ENCODE peak calls at places on chromosomes 12 and 14, in seven cellular contexts. G is EH; C is bronchial epithelial cell; Y is activated naive CD4-positive, alpha-beta T cell treated with Interleukin-2 at 50 U/mL for 16 hours; A is CMK; V is stimulated activated CD8-positive, alpha-beta memory T cell treated with anti-CD3 and anti-CD28 coated beads, Interleukin-7, amount 100 ng/mL, for 1 hour; J is psoas muscle. H is an unnamed sample.

GRCh38 chr12:57213068-57213715 is 3.4 kb upstream of the NXPH4 start:
- DNase-seq in G (peak), C (peak), Y (peak), A (peak), V (peak), J (peak), H (peak)

GRCh38 chr12:115419145-115419646 is 735.2 kb upstream of the TBX3 start:
- DNase-seq in G (no peak), C (no peak), Y (no peak), A (no peak), V (no peak), J (no peak), H (no peak)

GRCh38 chr14:73870525-73871235 is 16.0 kb upstream of the ZNF410 start:
- DNase-seq in G (no peak), C (no peak), Y (no peak), A (no peak), V (no peak), J (no peak), H (no peak)

GRCh38 chr12:67940780-67941243 is 48.4 kb upstream of the IFNG-AS1 start:
- DNase-seq in G (peak), C (peak), Y (no peak), A (no peak), V (no peak), J (no peak), H (no peak)

GRCh38 chr14:88792572-88793258 is at the start of gene EML5:
- DNase-seq in G (peak), C (peak), Y (peak), A (peak), V (peak), J (peak), H (peak)

GRCh38 chr14:73739899-73740685 is 25.9 kb upstream of the PNMA1 start:
- DNase-seq in G (no peak), C (no peak), Y (no peak), A (no peak), V (no peak), J (peak), H (no peak)

GRCh38 chr14:53956427-53957201 is at the start of gene BMP4:
- DNase-seq in G (peak), C (peak), Y (no peak), A (no peak), V (no peak), J (peak), H (peak)

GRCh38 chr12:67747869-67748760 is 99.6 kb downstream of the DYRK2 start:
- DNase-seq in G (peak), C (peak), Y (no peak), A (no peak), V (no peak), J (peak), H (no peak)

GRCh38 chr12:79424109-79424721 is 266.5 kb downstream of the PAWR start:
- DNase-seq in G (peak), C (peak), Y (no peak), A (no peak), V (no peak), J (no peak), H (no peak)

GRCh38 chr14:100910888-100911664 is 7.6 kb upstream of the RTL1 start:
- DNase-seq in G (no peak), C (peak), Y (no peak), A (no peak), V (no peak), J (no peak), H (no peak)

GRCh38 chr14:103087343-103087835 is 3.4 kb downstream of the LBHD2 start:
- DNase-seq in G (no peak), C (no peak), Y (no peak), A (no peak), V (no peak), J (peak), H (no peak)

GRCh38 chr12:51823875-51824565 is 24.5 kb downstream of the FIGNL2 start:
- DNase-seq in G (peak), C (peak), Y (no peak), A (no peak), V (no peak), J (no peak), H (no peak)

GRCh38 chr12:1104088-1104800 is 113.2 kb downstream of the ERC1 start:
- DNase-seq in G (no peak), C (no peak), Y (no peak), A (no peak), V (no peak), J (no peak), H (no peak)

GRCh38 chr12:53214687-53215455 is 7.8 kb upstream of the ITGB7 start:
- DNase-seq in G (peak), C (no peak), Y (no peak), A (no peak), V (no peak), J (peak), H (no peak)

GRCh38 chr12:122984612-122985358 is 4.3 kb downstream of the ARL6IP4 start:
- DNase-seq in G (no peak), C (no peak), Y (no peak), A (no peak), V (no peak), J (peak), H (no peak)

GRCh38 chr14:64294672-64295413 is 672 bp upstream of the ESR2 start:
- DNase-seq in G (peak), C (peak), Y (peak), A (no peak), V (peak), J (peak), H (no peak)

GRCh38 chr12:52969828-52970569 is 21.1 kb downstream of the KRT18 start:
- DNase-seq in G (peak), C (no peak), Y (no peak), A (no peak), V (no peak), J (no peak), H (no peak)

GRCh38 chr12:3294481-3294911 is 196.5 kb upstream of the PRMT8 start:
- DNase-seq in G (no peak), C (no peak), Y (no peak), A (no peak), V (no peak), J (peak), H (no peak)

GRCh38 chr12:16331998-16332397 is 15.4 kb upstream of the MGST1 start:
- DNase-seq in G (no peak), C (no peak), Y (no peak), A (no peak), V (no peak), J (no peak), H (no peak)

GRCh38 chr14:35878272-35879140 is 52.4 kb downstream of the BRMS1L start:
- DNase-seq in G (peak), C (peak), Y (no peak), A (no peak), V (no peak), J (no peak), H (no peak)

GRCh38 chr14:21206753-21207684 is 51.2 kb upstream of the OR5AU1 start:
- DNase-seq in G (no peak), C (no peak), Y (no peak), A (no peak), V (no peak), J (no peak), H (no peak)

GRCh38 chr12:70691018-70691672 is 53.9 kb upstream of the PTPRB start:
- DNase-seq in G (peak), C (peak), Y (no peak), A (no peak), V (no peak), J (no peak), H (no peak)

GRCh38 chr12:49664167-49664566 is 40.8 kb downstream of the PRPF40B start:
- DNase-seq in G (no peak), C (no peak), Y (no peak), A (no peak), V (no peak), J (no peak), H (no peak)

GRCh38 chr14:50038398-50039119 is 77.8 kb downstream of the VCPKMT start:
- DNase-seq in G (peak), C (peak), Y (peak), A (no peak), V (no peak), J (no peak), H (no peak)

GRCh38 chr12:50926415-50926814 is 25.9 kb upstream of the HIGD1C start:
- DNase-seq in G (no peak), C (no peak), Y (no peak), A (no peak), V (no peak), J (no peak), H (no peak)

GRCh38 chr12:67593041-67593870 is 55.3 kb upstream of the DYRK2 start:
- DNase-seq in G (peak), C (peak), Y (no peak), A (no peak), V (no peak), J (no peak), H (no peak)

GRCh38 chr14:75188520-75189267 is 12.3 kb upstream of the TMED10 start:
- DNase-seq in G (no peak), C (no peak), Y (no peak), A (peak), V (no peak), J (no peak), H (no peak)

GRCh38 chr12:52865090-52865944 is 16.5 kb upstream of the KRT78 start:
- DNase-seq in G (peak), C (peak), Y (no peak), A (no peak), V (no peak), J (peak), H (no peak)

GRCh38 chr14:94445003-94445402 is 7.6 kb downstream of the SERPINA11 start:
- DNase-seq in G (no peak), C (no peak), Y (no peak), A (no peak), V (no peak), J (no peak), H (no peak)

GRCh38 chr12:57898308-57898970 is 42.9 kb upstream of the ATP23 start:
- DNase-seq in G (no peak), C (peak), Y (no peak), A (no peak), V (no peak), J (no peak), H (no peak)

GRCh38 chr14:94562941-94563883 is 2.0 kb downstream of the SERPINA4 start:
- DNase-seq in G (no peak), C (no peak), Y (no peak), A (no peak), V (no peak), J (no peak), H (no peak)

GRCh38 chr12:39923364-39923763 is 182.5 kb downstream of the SLC2A13 start:
- DNase-seq in G (no peak), C (no peak), Y (no peak), A (no peak), V (no peak), J (no peak), H (no peak)